ENCODE peak calls at places on chromosome 20, in ten cellular contexts. One of them, this sample, is unnamed.

GRCh38 chr20:60727425-60727824 is 524.6 kb upstream of the CDH4 start:
- DNase-seq in upper lobe of right lung: no peak
- DNase-seq in cardiac fibroblast: no peak
- DNase-seq in activated CD8-positive, alpha-beta T cell treated with anti-CD3 and anti-CD28 coated beads for 36 hours: no peak
- DNase-seq in IMR-90: no peak
- DNase-seq in neural progenitor cell: no peak
- DNase-seq in NB4: peak; percentile 6
- DNase-seq in prostate gland: no peak
- DNase-seq in HFFc6: no peak
- DNase-seq in mammary epithelial cell: peak; percentile 11
- DNase-seq in this sample: no peak

GRCh38 chr20:57959018-57959417 is 249.2 kb upstream of the PMEPA1 start:
- DNase-seq in IMR-90: no peak
- DNase-seq in NB4: no peak
- DNase-seq in activated CD8-positive, alpha-beta T cell treated with anti-CD3 and anti-CD28 coated beads for 36 hours: no peak
- DNase-seq in mammary epithelial cell: no peak
- DNase-seq in HFFc6: no peak
- DNase-seq in cardiac fibroblast: no peak
- DNase-seq in upper lobe of right lung: no peak
- DNase-seq in prostate gland: peak; percentile 81
- DNase-seq in neural progenitor cell: no peak
- DNase-seq in this sample: peak; percentile 36

GRCh38 chr20:31712564-31713311 is 9.9 kb downstream of the BCL2L1 start:
- DNase-seq in NB4: no peak
- DNase-seq in cardiac fibroblast: peak; percentile 90
- DNase-seq in IMR-90: peak; percentile 82
- DNase-seq in prostate gland: peak; percentile 96
- DNase-seq in neural progenitor cell: peak; percentile 94
- DNase-seq in HFFc6: peak; percentile 49
- DNase-seq in mammary epithelial cell: peak; percentile 85
- DNase-seq in activated CD8-positive, alpha-beta T cell treated with anti-CD3 and anti-CD28 coated beads for 36 hours: no peak
- DNase-seq in upper lobe of right lung: peak; percentile 80
- DNase-seq in this sample: peak; percentile 89

GRCh38 chr20:19070036-19070435 is 142.4 kb upstream of the SLC24A3 start:
- DNase-seq in HFFc6: no peak
- DNase-seq in activated CD8-positive, alpha-beta T cell treated with anti-CD3 and anti-CD28 coated beads for 36 hours: no peak
- DNase-seq in prostate gland: no peak
- DNase-seq in NB4: no peak
- DNase-seq in neural progenitor cell: no peak
- DNase-seq in IMR-90: no peak
- DNase-seq in upper lobe of right lung: no peak
- DNase-seq in mammary epithelial cell: no peak
- DNase-seq in cardiac fibroblast: no peak
- DNase-seq in this sample: no peak

GRCh38 chr20:45685896-45686295 is 15.9 kb upstream of the WFDC11 start:
- DNase-seq in activated CD8-positive, alpha-beta T cell treated with anti-CD3 and anti-CD28 coated beads for 36 hours: no peak
- DNase-seq in HFFc6: no peak
- DNase-seq in cardiac fibroblast: no peak
- DNase-seq in neural progenitor cell: peak; percentile 44
- DNase-seq in prostate gland: no peak
- DNase-seq in upper lobe of right lung: no peak
- DNase-seq in IMR-90: no peak
- DNase-seq in NB4: no peak
- DNase-seq in mammary epithelial cell: peak; percentile 21
- DNase-seq in this sample: no peak

GRCh38 chr20:17571153-17571527 is 1.3 kb downstream of the DSTN start:
- DNase-seq in HFFc6: no peak
- DNase-seq in mammary epithelial cell: no peak
- DNase-seq in NB4: no peak
- DNase-seq in IMR-90: no peak
- DNase-seq in activated CD8-positive, alpha-beta T cell treated with anti-CD3 and anti-CD28 coated beads for 36 hours: peak; percentile 35
- DNase-seq in upper lobe of right lung: no peak
- DNase-seq in prostate gland: no peak
- DNase-seq in neural progenitor cell: no peak
- DNase-seq in cardiac fibroblast: no peak
- DNase-seq in this sample: peak; percentile 26

GRCh38 chr20:40339661-40340449 is 349.2 kb downstream of the MAFB start:
- DNase-seq in mammary epithelial cell: no peak
- DNase-seq in neural progenitor cell: no peak
- DNase-seq in HFFc6: no peak
- DNase-seq in NB4: peak; percentile 93
- DNase-seq in prostate gland: no peak
- DNase-seq in activated CD8-positive, alpha-beta T cell treated with anti-CD3 and anti-CD28 coated beads for 36 hours: no peak
- DNase-seq in upper lobe of right lung: peak; percentile 80
- DNase-seq in cardiac fibroblast: no peak
- DNase-seq in IMR-90: no peak
- DNase-seq in this sample: no peak

GRCh38 chr20:31684153-31685003 is 38.3 kb downstream of the BCL2L1 start:
- DNase-seq in mammary epithelial cell: no peak
- DNase-seq in neural progenitor cell: no peak
- DNase-seq in activated CD8-positive, alpha-beta T cell treated with anti-CD3 and anti-CD28 coated beads for 36 hours: peak; percentile 40
- DNase-seq in NB4: no peak
- DNase-seq in upper lobe of right lung: no peak
- DNase-seq in cardiac fibroblast: no peak
- DNase-seq in HFFc6: no peak
- DNase-seq in prostate gland: no peak
- DNase-seq in IMR-90: no peak
- DNase-seq in this sample: no peak

GRCh38 chr20:7432612-7433011 is 507.6 kb downstream of the HAO1 start:
- DNase-seq in prostate gland: no peak
- DNase-seq in NB4: no peak
- DNase-seq in activated CD8-positive, alpha-beta T cell treated with anti-CD3 and anti-CD28 coated beads for 36 hours: no peak
- DNase-seq in neural progenitor cell: no peak
- DNase-seq in HFFc6: no peak
- DNase-seq in cardiac fibroblast: no peak
- DNase-seq in upper lobe of right lung: no peak
- DNase-seq in IMR-90: no peak
- DNase-seq in mammary epithelial cell: no peak
- DNase-seq in this sample: no peak

DNA sequence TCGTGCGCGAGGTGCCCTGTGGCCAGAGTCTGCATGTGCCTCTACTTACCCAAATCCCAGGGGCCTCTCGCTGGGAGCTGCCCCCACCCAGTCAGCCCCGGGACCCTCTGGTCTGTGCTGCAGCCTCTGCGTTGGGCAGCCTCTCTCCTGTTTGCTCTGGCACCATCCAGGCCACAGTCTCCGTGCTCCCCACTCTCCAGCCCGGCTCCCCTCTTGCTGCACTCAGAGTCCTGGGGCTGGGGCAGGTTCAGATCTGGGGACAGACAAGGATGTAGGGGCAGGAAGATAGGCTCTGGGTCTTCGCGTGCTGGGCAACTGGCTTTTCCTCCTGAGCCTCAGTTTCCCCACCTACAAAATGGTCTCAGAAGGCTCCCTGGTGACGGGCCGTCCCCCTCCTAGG is 70.8 kb upstream of the GATA5 start:
- DNase-seq in NB4: no peak
- DNase-seq in IMR-90: no peak
- DNase-seq in upper lobe of right lung: no peak
- DNase-seq in prostate gland: no peak
- DNase-seq in neural progenitor cell: no peak
- DNase-seq in cardiac fibroblast: no peak
- DNase-seq in mammary epithelial cell: no peak
- DNase-seq in activated CD8-positive, alpha-beta T cell treated with anti-CD3 and anti-CD28 coated beads for 36 hours: no peak
- DNase-seq in HFFc6: no peak
- DNase-seq in this sample: no peak
- TF ChIP-seq CTCF in NB4: no peak
- TF ChIP-seq CTCF in IMR-90: no peak
- TF ChIP-seq CTCF in upper lobe of right lung: no peak
- TF ChIP-seq CTCF in prostate gland: no peak
- TF ChIP-seq CTCF in neural progenitor cell: no peak
- TF ChIP-seq CTCF in cardiac fibroblast: no peak
- TF ChIP-seq CTCF in mammary epithelial cell: no peak
- TF ChIP-seq CTCF in activated CD8-positive, alpha-beta T cell treated with anti-CD3 and anti-CD28 coated beads for 36 hours: no peak
- TF ChIP-seq CTCF in HFFc6: no peak
- TF ChIP-seq CTCF in this sample: no peak

GRCh38 chr20:14335122-14335521 is 2.3 kb downstream of the FLRT3 start:
- DNase-seq in prostate gland: no peak
- DNase-seq in mammary epithelial cell: no peak
- DNase-seq in neural progenitor cell: no peak
- DNase-seq in cardiac fibroblast: no peak
- DNase-seq in activated CD8-positive, alpha-beta T cell treated with anti-CD3 and anti-CD28 coated beads for 36 hours: no peak
- DNase-seq in NB4: no peak
- DNase-seq in IMR-90: no peak
- DNase-seq in HFFc6: no peak
- DNase-seq in upper lobe of right lung: no peak
- DNase-seq in this sample: no peak

GRCh38 chr20:14332796-14333345 is 4.5 kb downstream of the FLRT3 start:
- DNase-seq in NB4: no peak
- DNase-seq in activated CD8-positive, alpha-beta T cell treated with anti-CD3 and anti-CD28 coated beads for 36 hours: no peak
- DNase-seq in prostate gland: no peak
- DNase-seq in cardiac fibroblast: no peak
- DNase-seq in mammary epithelial cell: no peak
- DNase-seq in HFFc6: no peak
- DNase-seq in IMR-90: no peak
- DNase-seq in neural progenitor cell: peak; percentile 41
- DNase-seq in upper lobe of right lung: no peak
- DNase-seq in this sample: no peak

GRCh38 chr20:14336667-14337066 is 745 bp downstream of the FLRT3 start:
- DNase-seq in prostate gland: no peak
- DNase-seq in IMR-90: peak; percentile 16
- DNase-seq in upper lobe of right lung: no peak
- DNase-seq in mammary epithelial cell: peak; percentile 43
- DNase-seq in cardiac fibroblast: peak; percentile 22
- DNase-seq in NB4: no peak
- DNase-seq in activated CD8-positive, alpha-beta T cell treated with anti-CD3 and anti-CD28 coated beads for 36 hours: no peak
- DNase-seq in neural progenitor cell: peak; percentile 52
- DNase-seq in HFFc6: no peak
- DNase-seq in this sample: no peak

GRCh38 chr20:14333734-14334133 is 3.7 kb downstream of the FLRT3 start:
- DNase-seq in prostate gland: no peak
- DNase-seq in HFFc6: no peak
- DNase-seq in IMR-90: no peak
- DNase-seq in mammary epithelial cell: no peak
- DNase-seq in NB4: no peak
- DNase-seq in upper lobe of right lung: no peak
- DNase-seq in neural progenitor cell: no peak
- DNase-seq in activated CD8-positive, alpha-beta T cell treated with anti-CD3 and anti-CD28 coated beads for 36 hours: no peak
- DNase-seq in cardiac fibroblast: no peak
- DNase-seq in this sample: no peak

GRCh38 chr20:14334306-14334930 is 3.0 kb downstream of the FLRT3 start:
- DNase-seq in HFFc6: no peak
- DNase-seq in mammary epithelial cell: peak; percentile 70
- DNase-seq in cardiac fibroblast: peak; percentile 61
- DNase-seq in activated CD8-positive, alpha-beta T cell treated with anti-CD3 and anti-CD28 coated beads for 36 hours: no peak
- DNase-seq in NB4: peak; percentile 29
- DNase-seq in neural progenitor cell: peak; percentile 87
- DNase-seq in prostate gland: peak; percentile 39
- DNase-seq in IMR-90: peak; percentile 45
- DNase-seq in upper lobe of right lung: no peak
- DNase-seq in this sample: peak; percentile 48
- TF ChIP-seq CTCF in HFFc6: no peak
- TF ChIP-seq CTCF in mammary epithelial cell: peak; percentile 54
- TF ChIP-seq CTCF in cardiac fibroblast: no peak
- TF ChIP-seq CTCF in activated CD8-positive, alpha-beta T cell treated with anti-CD3 and anti-CD28 coated beads for 36 hours: no peak
- TF ChIP-seq CTCF in NB4: peak; percentile 16
- TF ChIP-seq CTCF in neural progenitor cell: peak; percentile 69
- TF ChIP-seq CTCF in prostate gland: no peak
- TF ChIP-seq CTCF in IMR-90: peak; percentile 44
- TF ChIP-seq CTCF in upper lobe of right lung: peak; percentile 36
- TF ChIP-seq CTCF in this sample: peak; percentile 64

GRCh38 chr20:9329356-9330092 is 184.9 kb upstream of the LAMP5 start:
- DNase-seq in upper lobe of right lung: no peak
- DNase-seq in NB4: no peak
- DNase-seq in prostate gland: no peak
- DNase-seq in activated CD8-positive, alpha-beta T cell treated with anti-CD3 and anti-CD28 coated beads for 36 hours: no peak
- DNase-seq in mammary epithelial cell: no peak
- DNase-seq in HFFc6: peak; percentile 50
- DNase-seq in cardiac fibroblast: no peak
- DNase-seq in neural progenitor cell: no peak
- DNase-seq in IMR-90: no peak
- DNase-seq in this sample: no peak

GRCh38 chr20:9319687-9320384 is 194.6 kb upstream of the LAMP5 start:
- DNase-seq in mammary epithelial cell: no peak
- DNase-seq in neural progenitor cell: no peak
- DNase-seq in upper lobe of right lung: no peak
- DNase-seq in prostate gland: no peak
- DNase-seq in NB4: no peak
- DNase-seq in HFFc6: no peak
- DNase-seq in activated CD8-positive, alpha-beta T cell treated with anti-CD3 and anti-CD28 coated beads for 36 hours: peak; percentile 7
- DNase-seq in IMR-90: no peak
- DNase-seq in cardiac fibroblast: no peak
- DNase-seq in this sample: no peak

GRCh38 chr20:9323622-9324021 is 190.8 kb upstream of the LAMP5 start:
- DNase-seq in cardiac fibroblast: peak; percentile 20
- DNase-seq in activated CD8-positive, alpha-beta T cell treated with anti-CD3 and anti-CD28 coated beads for 36 hours: peak; percentile 5
- DNase-seq in prostate gland: no peak
- DNase-seq in HFFc6: no peak
- DNase-seq in mammary epithelial cell: no peak
- DNase-seq in neural progenitor cell: peak; percentile 41
- DNase-seq in upper lobe of right lung: no peak
- DNase-seq in IMR-90: no peak
- DNase-seq in NB4: no peak
- DNase-seq in this sample: no peak
- TF ChIP-seq CTCF in cardiac fibroblast: peak; percentile 58
- TF ChIP-seq CTCF in activated CD8-positive, alpha-beta T cell treated with anti-CD3 and anti-CD28 coated beads for 36 hours: no peak
- TF ChIP-seq CTCF in prostate gland: no peak
- TF ChIP-seq CTCF in HFFc6: peak; percentile 69
- TF ChIP-seq CTCF in mammary epithelial cell: peak; percentile 38
- TF ChIP-seq CTCF in neural progenitor cell: peak; percentile 49
- TF ChIP-seq CTCF in upper lobe of right lung: peak; percentile 22
- TF ChIP-seq CTCF in IMR-90: peak; percentile 36
- TF ChIP-seq CTCF in NB4: peak; percentile 39
- TF ChIP-seq CTCF in this sample: peak; percentile 43

GRCh38 chr20:38224534-38224933 is 36.0 kb downstream of the KIAA1755 start:
- DNase-seq in NB4: peak; percentile 60
- DNase-seq in upper lobe of right lung: no peak
- DNase-seq in HFFc6: no peak
- DNase-seq in mammary epithelial cell: no peak
- DNase-seq in neural progenitor cell: no peak
- DNase-seq in activated CD8-positive, alpha-beta T cell treated with anti-CD3 and anti-CD28 coated beads for 36 hours: no peak
- DNase-seq in IMR-90: no peak
- DNase-seq in cardiac fibroblast: no peak
- DNase-seq in prostate gland: no peak
- DNase-seq in this sample: no peak

GRCh38 chr20:38221041-38221589 is 39.4 kb downstream of the KIAA1755 start:
- DNase-seq in HFFc6: peak; percentile 35
- DNase-seq in NB4: peak; percentile 80
- DNase-seq in neural progenitor cell: peak; percentile 90
- DNase-seq in IMR-90: peak; percentile 52
- DNase-seq in activated CD8-positive, alpha-beta T cell treated with anti-CD3 and anti-CD28 coated beads for 36 hours: peak; percentile 79
- DNase-seq in prostate gland: no peak
- DNase-seq in cardiac fibroblast: peak; percentile 69
- DNase-seq in upper lobe of right lung: peak; percentile 83
- DNase-seq in mammary epithelial cell: peak; percentile 48
- DNase-seq in this sample: peak; percentile 27

GRCh38 chr20:38223743-38224100 is 36.8 kb downstream of the KIAA1755 start:
- DNase-seq in HFFc6: no peak
- DNase-seq in mammary epithelial cell: no peak
- DNase-seq in neural progenitor cell: no peak
- DNase-seq in activated CD8-positive, alpha-beta T cell treated with anti-CD3 and anti-CD28 coated beads for 36 hours: no peak
- DNase-seq in prostate gland: no peak
- DNase-seq in cardiac fibroblast: no peak
- DNase-seq in IMR-90: no peak
- DNase-seq in NB4: no peak
- DNase-seq in upper lobe of right lung: peak; percentile 21
- DNase-seq in this sample: no peak

GRCh38 chr20:38222231-38222922 is 38.2 kb downstream of the KIAA1755 start:
- DNase-seq in IMR-90: peak; percentile 48
- DNase-seq in HFFc6: peak; percentile 37
- DNase-seq in neural progenitor cell: peak; percentile 83
- DNase-seq in prostate gland: peak; percentile 37
- DNase-seq in upper lobe of right lung: peak; percentile 70
- DNase-seq in mammary epithelial cell: peak; percentile 37
- DNase-seq in NB4: peak; percentile 76
- DNase-seq in cardiac fibroblast: peak; percentile 59
- DNase-seq in activated CD8-positive, alpha-beta T cell treated with anti-CD3 and anti-CD28 coated beads for 36 hours: peak; percentile 75
- DNase-seq in this sample: peak; percentile 42

GRCh38 chr20:38222923-38223742 is 37.4 kb downstream of the KIAA1755 start:
- DNase-seq in NB4: no peak
- DNase-seq in activated CD8-positive, alpha-beta T cell treated with anti-CD3 and anti-CD28 coated beads for 36 hours: no peak
- DNase-seq in prostate gland: no peak
- DNase-seq in upper lobe of right lung: peak; percentile 40
- DNase-seq in neural progenitor cell: no peak
- DNase-seq in HFFc6: no peak
- DNase-seq in IMR-90: no peak
- DNase-seq in cardiac fibroblast: no peak
- DNase-seq in mammary epithelial cell: no peak
- DNase-seq in this sample: no peak
- TF ChIP-seq CTCF in NB4: no peak
- TF ChIP-seq CTCF in activated CD8-positive, alpha-beta T cell treated with anti-CD3 and anti-CD28 coated beads for 36 hours: peak; percentile 42
- TF ChIP-seq CTCF in prostate gland: no peak
- TF ChIP-seq CTCF in upper lobe of right lung: peak; percentile 2
- TF ChIP-seq CTCF in neural progenitor cell: no peak
- TF ChIP-seq CTCF in HFFc6: peak; percentile 67
- TF ChIP-seq CTCF in IMR-90: no peak
- TF ChIP-seq CTCF in cardiac fibroblast: no peak
- TF ChIP-seq CTCF in mammary epithelial cell: no peak
- TF ChIP-seq CTCF in this sample: no peak

This sample was measured in AG10803.